ENCODE peak calls at places on chromosomes 2 and 18, in six cellular contexts. R is K562, Y is GM12878, C is HCT116, E is HepG2, D is H1. F is an unnamed sample.

GRCh38 chr2:217166241-217166640 is 306.4 kb upstream of the TNP1 start:
- DNase-seq in R (peak), Y (peak), C (peak), E (peak), D (no peak), F (no peak)

GRCh38 chr2:201558665-201559064 is 84.6 kb downstream of the TMEM237 start:
- DNase-seq in R (no peak), Y (no peak), C (no peak), E (no peak), D (no peak), F (peak)

GRCh38 chr2:165203689-165204559 is at the start of gene SCN3A:
- DNase-seq in R (peak), Y (no peak), C (peak), E (peak), D (no peak), F (peak)

GRCh38 chr18:51028201-51028805 is 1.7 kb upstream of the SMAD4 start:
- DNase-seq in R (no peak), Y (no peak), C (peak), E (peak), D (no peak), F (no peak)

GRCh38 chr2:53520630-53520940 is 247.0 kb upstream of the CHAC2 start:
- DNase-seq in R (no peak), Y (no peak), C (no peak), E (no peak), D (no peak), F (no peak)

GRCh38 chr18:76827205-76827885 is 5.0 kb downstream of the ZNF236 start:
- DNase-seq in R (no peak), Y (no peak), C (no peak), E (no peak), D (no peak), F (no peak)

GRCh38 chr18:63936156-63936931 is 12.8 kb upstream of the HMSD start:
- DNase-seq in R (peak), Y (peak), C (peak), E (peak), D (peak), F (peak)

GRCh38 chr18:8791171-8791651 is 85.9 kb downstream of the MTCL1 start:
- DNase-seq in R (no peak), Y (no peak), C (no peak), E (peak), D (no peak), F (no peak)

GRCh38 chr18:79496978-79497637 is 101.4 kb downstream of the NFATC1 start:
- DNase-seq in R (no peak), Y (no peak), C (no peak), E (no peak), D (no peak), F (no peak)

DNA sequence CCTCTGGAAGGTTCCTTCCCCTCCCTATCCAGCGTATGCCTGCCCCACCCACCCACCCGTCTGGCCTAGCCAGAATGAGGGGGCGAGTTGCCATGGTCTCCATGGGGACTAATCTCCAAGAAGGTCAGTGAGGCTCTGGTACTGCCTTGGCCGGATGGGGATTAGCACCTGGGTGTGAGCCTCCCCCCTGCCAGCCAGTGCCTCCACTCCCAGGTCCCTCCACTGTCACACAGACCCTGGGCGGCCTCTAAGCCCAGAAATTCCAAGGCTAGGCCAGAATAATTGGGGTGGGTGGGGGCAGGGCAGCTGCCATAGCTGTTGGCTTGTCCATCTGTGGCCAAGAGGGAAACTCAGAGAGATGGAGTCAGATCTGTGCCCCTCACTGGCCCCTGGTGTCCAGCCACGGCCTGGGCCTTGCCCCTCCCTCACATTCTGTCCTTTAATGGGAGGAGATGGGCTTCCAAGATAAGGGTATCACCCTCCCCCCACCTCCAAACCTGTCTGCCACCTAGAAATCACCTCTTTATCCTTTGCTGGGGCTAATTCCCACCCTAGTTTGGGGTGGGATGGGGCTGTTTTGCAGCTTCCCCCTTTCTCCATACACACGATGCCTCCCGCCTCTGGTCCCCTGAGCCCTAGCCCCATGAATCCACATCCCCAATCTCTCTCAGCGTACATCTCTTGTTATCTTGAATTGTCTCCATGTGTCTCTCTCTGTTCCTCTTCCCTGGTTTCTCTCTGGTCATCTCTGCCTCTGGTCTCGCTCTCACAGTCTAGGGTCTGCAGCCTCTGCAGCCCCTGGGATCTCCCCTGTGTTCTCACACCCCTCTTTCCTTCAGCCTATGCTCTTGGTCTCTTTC is 6.0 kb upstream of the CRYBA2 start:
- DNase-seq in R (peak), Y (no peak), C (no peak), E (no peak), D (no peak), F (no peak)
- TF ChIP-seq ATF3 in R (no peak), Y (no peak), C (no peak), E (no peak), D (no peak), F (no peak)

GRCh38 chr2:169259402-169259801 is 102.9 kb downstream of the LRP2 start:
- DNase-seq in R (no peak), Y (no peak), C (no peak), E (no peak), D (no peak), F (no peak)

GRCh38 chr2:169258045-169258601 is 104.2 kb downstream of the LRP2 start:
- DNase-seq in R (no peak), Y (no peak), C (no peak), E (no peak), D (no peak), F (no peak)

GRCh38 chr2:169260246-169260645 is 102.1 kb downstream of the LRP2 start:
- DNase-seq in R (no peak), Y (no peak), C (no peak), E (no peak), D (peak), F (peak)

GRCh38 chr2:169254774-169255173 is 107.6 kb downstream of the LRP2 start:
- DNase-seq in R (no peak), Y (no peak), C (no peak), E (no peak), D (no peak), F (no peak)
- TF ChIP-seq CTCF in R (no peak), Y (no peak), C (no peak), E (no peak), D (no peak), F (no peak)

GRCh38 chr2:142112648-142113278 is 18.1 kb downstream of the LRP1B start:
- DNase-seq in R (no peak), Y (no peak), C (peak), E (no peak), D (no peak), F (no peak)
- TF ChIP-seq ATF3 in R (no peak), Y (no peak), C (no peak), E (no peak), D (no peak), F (no peak)

GRCh38 chr2:11007331-11007909 is 95.7 kb downstream of the KCNF1 start:
- DNase-seq in R (no peak), Y (no peak), C (no peak), E (no peak), D (no peak), F (no peak)
- TF ChIP-seq CTCF in R (no peak), Y (no peak), C (no peak), E (no peak), D (no peak), F (no peak)

GRCh38 chr2:198100323-198100722 is 295.9 kb downstream of the PLCL1 start:
- DNase-seq in R (peak), Y (no peak), C (no peak), E (no peak), D (no peak), F (no peak)

GRCh38 chr2:198096965-198097364 is 292.6 kb downstream of the PLCL1 start:
- DNase-seq in R (no peak), Y (no peak), C (no peak), E (no peak), D (no peak), F (no peak)

GRCh38 chr2:198097628-198098027 is 293.2 kb downstream of the PLCL1 start:
- DNase-seq in R (no peak), Y (peak), C (no peak), E (no peak), D (no peak), F (no peak)

GRCh38 chr2:198098386-198098785 is 294.0 kb downstream of the PLCL1 start:
- DNase-seq in R (no peak), Y (no peak), C (no peak), E (no peak), D (no peak), F (no peak)

DNA sequence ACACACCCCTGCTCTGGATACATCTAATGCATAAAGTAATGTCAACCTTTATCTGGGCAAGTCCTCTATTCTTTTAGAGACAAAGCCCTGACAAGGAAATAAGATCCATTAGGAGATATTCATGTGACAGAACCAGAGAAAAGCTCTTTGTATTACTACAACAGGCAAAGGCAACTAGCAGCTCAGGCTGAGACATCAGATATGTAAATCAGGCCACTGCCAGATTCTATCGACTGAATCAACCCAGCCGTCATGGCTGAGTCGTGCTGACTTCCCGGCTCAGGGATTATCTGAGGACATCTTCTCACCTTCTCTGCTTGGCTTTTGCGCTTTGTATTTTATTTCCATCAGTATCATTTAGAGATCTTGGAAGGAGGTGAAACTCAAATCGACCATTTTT is 294.5 kb downstream of the PLCL1 start:
- DNase-seq in R (no peak), Y (no peak), C (no peak), E (no peak), D (no peak), F (peak)
- TF ChIP-seq ATF3 in R (no peak), Y (no peak), C (no peak), E (no peak), D (no peak), F (no peak)

GRCh38 chr2:30288576-30288975 is 57.2 kb downstream of the LBH start:
- DNase-seq in R (no peak), Y (no peak), C (no peak), E (no peak), D (no peak), F (no peak)

GRCh38 chr2:30294147-30294546 is 62.8 kb downstream of the LBH start:
- DNase-seq in R (no peak), Y (no peak), C (no peak), E (no peak), D (no peak), F (no peak)

GRCh38 chr2:30298302-30298701 is 67.0 kb downstream of the LBH start:
- DNase-seq in R (no peak), Y (no peak), C (no peak), E (no peak), D (no peak), F (no peak)

GRCh38 chr2:30296496-30296895 is 65.2 kb downstream of the LBH start:
- DNase-seq in R (no peak), Y (no peak), C (no peak), E (no peak), D (no peak), F (no peak)

GRCh38 chr2:30293303-30293912 is 62.1 kb downstream of the LBH start:
- DNase-seq in R (no peak), Y (no peak), C (peak), E (no peak), D (no peak), F (no peak)
- TF ChIP-seq CTCF in R (no peak), Y (no peak), C (no peak), E (no peak), D (no peak), F (no peak)

DNA sequence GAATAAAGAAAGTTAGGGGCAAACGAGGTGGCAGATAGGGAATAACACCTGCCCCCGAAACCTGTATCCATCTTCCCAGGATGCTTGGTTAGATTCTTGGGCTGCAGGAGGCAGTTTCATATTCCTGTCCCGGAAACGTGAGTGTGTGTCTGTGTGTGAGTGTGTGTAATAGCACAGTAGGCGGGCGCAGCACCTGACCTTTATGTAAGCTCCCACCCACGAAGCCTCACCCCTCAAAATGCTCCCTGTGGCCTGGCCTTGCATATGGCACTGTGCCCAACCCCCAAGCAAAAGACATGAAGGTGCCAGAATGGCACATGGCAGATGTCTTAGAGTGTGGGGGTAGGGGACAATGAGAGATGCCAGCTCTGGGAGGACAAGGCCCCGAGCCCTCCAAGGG is 48.9 kb downstream of the EFR3B start:
- DNase-seq in R (no peak), Y (no peak), C (no peak), E (no peak), D (no peak), F (no peak)
- TF ChIP-seq ATF3 in R (no peak), Y (no peak), C (no peak), E (no peak), D (no peak), F (no peak)